ENCODE peak calls at places on chromosomes 1 and 21, in four cellular contexts. D is stimulated activated CD8-positive, alpha-beta memory T cell treated with anti-CD3 and anti-CD28 coated beads, Interleukin-2, amount 100 ng/mL, for 1 hour; S is GM19239; I is LoVo. B is an unnamed sample.

GRCh38 chr1:145965119-145965744 is 742 bp downstream of the POLR3GL start:
- DNase-seq in D (no peak), S (no peak), I (no peak), B (no peak)

GRCh38 chr1:236089046-236089773 is 24.3 kb upstream of the NID1 start:
- DNase-seq in D (no peak), S (no peak), I (no peak), B (no peak)

GRCh38 chr1:228837817-228838716 is 102.8 kb downstream of the RHOU start:
- DNase-seq in D (no peak), S (peak), I (peak), B (no peak)

GRCh38 chr21:36847189-36847588 is 119.3 kb downstream of the HLCS start:
- DNase-seq in D (no peak), S (no peak), I (peak), B (no peak)

GRCh38 chr1:36650200-36651065 is 167.7 kb upstream of the CSF3R start:
- DNase-seq in D (peak), S (peak), I (peak), B (peak)

GRCh38 chr1:62082456-62083363 is 111.9 kb upstream of the L1TD1 start:
- DNase-seq in D (no peak), S (peak), I (peak), B (no peak)

GRCh38 chr21:36433011-36433709 is 46.8 kb downstream of the CLDN14 start:
- DNase-seq in D (no peak), S (no peak), I (no peak), B (no peak)

GRCh38 chr1:186212574-186213224 is 162.4 kb downstream of the TPR start:
- DNase-seq in D (no peak), S (peak), I (peak), B (peak)

GRCh38 chr1:31691446-31691845 is 12.4 kb downstream of the COL16A1 start:
- DNase-seq in D (no peak), S (no peak), I (no peak), B (no peak)

GRCh38 chr1:85303440-85304162 is 27.2 kb upstream of the BCL10 start:
- DNase-seq in D (no peak), S (no peak), I (no peak), B (no peak)

GRCh38 chr1:85605519-85606413 is 25.2 kb downstream of the CCN1 start:
- DNase-seq in D (no peak), S (no peak), I (no peak), B (no peak)

GRCh38 chr1:28437260-28437923 is 67.9 kb downstream of the PHACTR4 start:
- DNase-seq in D (no peak), S (no peak), I (peak), B (no peak)

GRCh38 chr1:117014209-117014608 is 12.6 kb downstream of the CD101 start:
- DNase-seq in D (no peak), S (no peak), I (no peak), B (no peak)

GRCh38 chr21:32682696-32683474 is 44.9 kb downstream of the SYNJ1 start:
- DNase-seq in D (no peak), S (no peak), I (peak), B (peak)

B was measured in NCI-H524 treated with DMSO at 0.1 percent for 48 hours.